ENCODE peak calls at places on chromosomes 16 and 17, in eight cellular contexts. T is heart left ventricle, C is adrenal gland, D is HCT116, Q is AG04450, G is tibial nerve, B is mesenchymal stem cell, E is heart right ventricle. R is an unnamed sample.

GRCh38 chr16:67677712-67678111 is 11.1 kb downstream of the C16orf86 start:
- DNase-seq in T (no peak), C (no peak), D (no peak), Q (no peak), G (no peak), B (no peak), E (no peak), R (no peak)

GRCh38 chr16:4500283-4500682 is 24.1 kb downstream of the HMOX2 start:
- DNase-seq in T (no peak), C (peak; percentile 77), D (peak; percentile 27), Q (peak; percentile 60), G (no peak), B (peak; percentile 93), E (no peak), R (no peak)

GRCh38 chr16:53257001-53257400 is 177.3 kb upstream of the RBL2 start:
- DNase-seq in T (no peak), C (no peak), D (no peak), Q (peak; percentile 0), G (no peak), B (peak; percentile 26), E (no peak), R (no peak)

GRCh38 chr16:4117250-4117578 is 972 bp upstream of the ADCY9 start:
- DNase-seq in T (peak; percentile 40), C (no peak), D (no peak), Q (no peak), G (no peak), B (no peak), E (no peak), R (no peak)

GRCh38 chr17:13725286-13725990 is 123.7 kb upstream of the HS3ST3A1 start:
- DNase-seq in T (no peak), C (no peak), D (no peak), Q (no peak), G (no peak), B (peak; percentile 73), E (no peak), R (no peak)

GRCh38 chr16:87263418-87264052 is 53.7 kb downstream of the C16orf95 start:
- DNase-seq in T (no peak), C (no peak), D (peak; percentile 79), Q (no peak), G (no peak), B (no peak), E (no peak), R (no peak)

GRCh38 chr17:8162232-8162996 is at the start of gene VAMP2:
- DNase-seq in T (peak; percentile 91), C (peak; percentile 83), D (no peak), Q (no peak), G (peak; percentile 72), B (peak; percentile 66), E (peak; percentile 86), R (peak; percentile 90)

GRCh38 chr16:25257504-25257955 is at the start of gene ZKSCAN2:
- DNase-seq in T (peak; percentile 95), C (peak; percentile 96), D (peak; percentile 77), Q (peak; percentile 60), G (peak; percentile 81), B (peak; percentile 92), E (peak; percentile 90), R (peak; percentile 76)

GRCh38 chr17:72476575-72476986 is 355.8 kb downstream of the SOX9 start:
- DNase-seq in T (no peak), C (no peak), D (no peak), Q (no peak), G (no peak), B (no peak), E (no peak), R (no peak)

GRCh38 chr16:75458439-75458838 is 6.0 kb downstream of the TMEM170A start:
- DNase-seq in T (no peak), C (no peak), D (no peak), Q (no peak), G (no peak), B (no peak), E (no peak), R (no peak)

GRCh38 chr16:88759245-88759975 is 25.6 kb downstream of the PIEZO1 start:
- DNase-seq in T (peak; percentile 66), C (peak; percentile 23), D (no peak), Q (no peak), G (no peak), B (peak; percentile 81), E (no peak), R (no peak)

GRCh38 chr17:71765437-71765836 is 355.4 kb upstream of the SOX9 start:
- DNase-seq in T (no peak), C (no peak), D (no peak), Q (no peak), G (no peak), B (peak; percentile 59), E (no peak), R (no peak)

GRCh38 chr17:29062215-29062614 is 19.3 kb downstream of the PIPOX start:
- DNase-seq in T (no peak), C (no peak), D (no peak), Q (no peak), G (no peak), B (no peak), E (no peak), R (no peak)

GRCh38 chr17:29066053-29066452 is 23.1 kb downstream of the PIPOX start:
- DNase-seq in T (no peak), C (no peak), D (no peak), Q (no peak), G (no peak), B (no peak), E (no peak), R (no peak)

GRCh38 chr17:29061036-29061435 is 18.1 kb downstream of the PIPOX start:
- DNase-seq in T (no peak), C (no peak), D (no peak), Q (no peak), G (no peak), B (no peak), E (no peak), R (no peak)

GRCh38 chr17:29066603-29067002 is 23.7 kb downstream of the PIPOX start:
- DNase-seq in T (no peak), C (no peak), D (no peak), Q (no peak), G (no peak), B (no peak), E (no peak), R (no peak)

GRCh38 chr17:29063992-29064391 is 21.1 kb downstream of the PIPOX start:
- DNase-seq in T (no peak), C (no peak), D (no peak), Q (no peak), G (no peak), B (no peak), E (no peak), R (no peak)
- H3K27me3 ChIP-seq in T (no peaks in the 10 kb centered on the region), C (no peaks in the 10 kb centered on the region), D (no peaks in the 10 kb centered on the region), Q (peaks cover 11% of the 10 kb centered on the region), G (no peaks in the 10 kb centered on the region), B (peaks cover 11% of the 10 kb centered on the region), E (no peaks in the 10 kb centered on the region), R (no peaks in the 10 kb centered on the region)

DNA sequence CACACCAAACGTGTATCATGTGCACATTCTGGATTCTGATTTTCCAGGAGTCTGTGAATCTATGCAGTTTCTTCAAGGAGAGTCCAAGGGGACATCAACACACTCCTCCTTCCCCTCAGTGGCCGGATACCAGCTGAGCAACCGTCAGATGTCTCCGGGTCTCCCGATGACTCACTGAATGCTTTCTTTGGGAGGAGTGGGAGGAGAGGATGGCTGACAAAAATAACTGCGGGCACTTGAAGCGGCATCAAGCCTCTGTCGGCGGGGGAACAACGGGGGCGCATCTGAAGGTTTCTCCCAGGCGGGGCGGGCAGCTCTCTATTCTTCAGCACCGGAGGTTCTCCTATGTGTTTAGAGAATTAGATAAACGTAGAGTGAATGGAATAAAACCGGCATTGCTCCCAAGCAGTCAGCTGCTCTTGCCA is 24.6 kb upstream of the LRRC75A start:
- DNase-seq in T (no peak), C (peak; percentile 57), D (peak; percentile 22), Q (peak; percentile 29), G (no peak), B (peak; percentile 82), E (no peak), R (no peak)
- H3K4me3 ChIP-seq in T (peak overlapping the region; percentile 37), C (no peak overlapping the region), D (peak overlapping the region; percentile 30), Q (peak overlapping the region; percentile 20), G (no peak overlapping the region), B (no peak overlapping the region), E (peak overlapping the region; percentile 8), R (no peak overlapping the region)

GRCh38 chr17:43853546-43853945 is 6.6 kb downstream of the CD300LG start:
- DNase-seq in T (no peak), C (no peak), D (no peak), Q (no peak), G (no peak), B (no peak), E (no peak), R (no peak)

GRCh38 chr17:43852571-43852970 is 5.6 kb downstream of the CD300LG start:
- DNase-seq in T (no peak), C (no peak), D (no peak), Q (no peak), G (no peak), B (no peak), E (no peak), R (no peak)

GRCh38 chr17:43854498-43854897 is 7.5 kb downstream of the CD300LG start:
- DNase-seq in T (no peak), C (no peak), D (no peak), Q (no peak), G (no peak), B (no peak), E (no peak), R (no peak)

GRCh38 chr17:43849116-43849515 is 2.1 kb downstream of the CD300LG start:
- DNase-seq in T (no peak), C (no peak), D (no peak), Q (no peak), G (no peak), B (no peak), E (no peak), R (no peak)

GRCh38 chr17:43851744-43852143 is 4.8 kb downstream of the CD300LG start:
- DNase-seq in T (no peak), C (no peak), D (no peak), Q (no peak), G (no peak), B (no peak), E (no peak), R (no peak)
- H3K27me3 ChIP-seq in T (no peaks in the 10 kb centered on the region), C (peaks cover 3% of the 10 kb centered on the region), D (no peaks in the 10 kb centered on the region), Q (peaks cover 54% of the 10 kb centered on the region), G (peaks cover 19% of the 10 kb centered on the region), B (peaks cover 64% of the 10 kb centered on the region), E (no peaks in the 10 kb centered on the region), R (no peaks in the 10 kb centered on the region)

DNA sequence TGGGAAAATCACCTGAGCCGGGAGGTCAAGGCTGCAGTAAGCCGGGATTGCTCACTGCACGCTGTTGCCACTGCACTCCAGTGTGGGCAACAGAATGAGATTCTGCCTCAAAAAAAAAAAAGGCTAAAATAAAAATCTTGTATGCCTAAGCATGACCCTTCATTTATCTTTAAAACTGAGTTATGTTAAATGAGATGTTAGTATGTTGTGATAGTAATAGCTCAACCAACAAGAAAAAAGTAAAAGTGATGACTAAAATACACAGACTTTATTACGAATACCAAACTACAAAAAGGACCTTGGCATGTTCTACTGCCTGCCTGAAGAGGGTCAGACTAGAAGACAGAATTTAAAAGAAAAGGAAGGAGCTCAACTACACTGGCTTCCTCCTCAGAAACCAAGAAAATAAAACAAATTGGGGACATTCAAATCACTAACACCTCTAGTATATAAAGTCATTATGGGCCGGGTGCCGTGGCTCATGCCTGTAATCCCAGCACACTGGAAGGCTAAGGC is 4.4 kb downstream of the SMURF2 start:
- DNase-seq in T (no peak), C (no peak), D (no peak), Q (no peak), G (no peak), B (no peak), E (no peak), R (no peak)
- H3K4me3 ChIP-seq in T (no peak overlapping the region), C (no peak overlapping the region), D (no peak overlapping the region), Q (peak overlapping the region; percentile 85), G (no peak overlapping the region), B (no peak overlapping the region), E (no peak overlapping the region), R (no peak overlapping the region)

R was measured in naive thymus-derived CD4-positive, alpha-beta T cell.